ENCODE peak calls at places on chromosomes 16 and 17, in nine cellular contexts. One of them, this sample, is unnamed.

GRCh38 chr17:36117505-36118382 is 14.1 kb downstream of the CCL4 start:
- DNase-seq in astrocyte: no peak
- DNase-seq in small intestine: no peak
- DNase-seq in mammary epithelial cell: no peak
- DNase-seq in CD8-positive, alpha-beta T cell: no peak
- DNase-seq in vagina: no peak
- DNase-seq in fibroblast of lung: no peak
- DNase-seq in cardiac muscle cell: no peak
- DNase-seq in stomach: no peak
- DNase-seq in this sample: no peak

GRCh38 chr16:63702981-63703590 is 1418.8 kb downstream of the CDH11 start:
- DNase-seq in astrocyte: no peak
- DNase-seq in small intestine: peak; percentile 77
- DNase-seq in mammary epithelial cell: no peak
- DNase-seq in CD8-positive, alpha-beta T cell: no peak
- DNase-seq in vagina: no peak
- DNase-seq in fibroblast of lung: no peak
- DNase-seq in cardiac muscle cell: no peak
- DNase-seq in stomach: peak; percentile 53
- DNase-seq in this sample: no peak

GRCh38 chr17:52306314-52306713 is 147.8 kb upstream of the CA10 start:
- DNase-seq in astrocyte: no peak
- DNase-seq in small intestine: no peak
- DNase-seq in mammary epithelial cell: peak; percentile 12
- DNase-seq in CD8-positive, alpha-beta T cell: no peak
- DNase-seq in vagina: no peak
- DNase-seq in fibroblast of lung: no peak
- DNase-seq in cardiac muscle cell: no peak
- DNase-seq in stomach: no peak
- DNase-seq in this sample: no peak

GRCh38 chr17:19702231-19702641 is 14.1 kb downstream of the SLC47A2 start:
- DNase-seq in astrocyte: no peak
- DNase-seq in small intestine: no peak
- DNase-seq in mammary epithelial cell: no peak
- DNase-seq in CD8-positive, alpha-beta T cell: no peak
- DNase-seq in vagina: no peak
- DNase-seq in fibroblast of lung: no peak
- DNase-seq in cardiac muscle cell: no peak
- DNase-seq in stomach: no peak
- DNase-seq in this sample: no peak

GRCh38 chr17:35241520-35241919 is 1.4 kb upstream of the SLFN5 start:
- DNase-seq in astrocyte: no peak
- DNase-seq in small intestine: no peak
- DNase-seq in mammary epithelial cell: no peak
- DNase-seq in CD8-positive, alpha-beta T cell: peak; percentile 64
- DNase-seq in vagina: no peak
- DNase-seq in fibroblast of lung: no peak
- DNase-seq in cardiac muscle cell: no peak
- DNase-seq in stomach: no peak
- DNase-seq in this sample: no peak

GRCh38 chr17:694239-694638 is 20.4 kb downstream of the VPS53 start:
- DNase-seq in astrocyte: peak; percentile 99
- DNase-seq in small intestine: no peak
- DNase-seq in mammary epithelial cell: peak; percentile 95
- DNase-seq in CD8-positive, alpha-beta T cell: no peak
- DNase-seq in vagina: no peak
- DNase-seq in fibroblast of lung: peak; percentile 100
- DNase-seq in cardiac muscle cell: peak; percentile 87
- DNase-seq in stomach: no peak
- DNase-seq in this sample: no peak

GRCh38 chr16:80346160-80346632 is 194.6 kb upstream of the DYNLRB2 start:
- DNase-seq in astrocyte: no peak
- DNase-seq in small intestine: no peak
- DNase-seq in mammary epithelial cell: no peak
- DNase-seq in CD8-positive, alpha-beta T cell: no peak
- DNase-seq in vagina: no peak
- DNase-seq in fibroblast of lung: peak; percentile 14
- DNase-seq in cardiac muscle cell: no peak
- DNase-seq in stomach: no peak
- DNase-seq in this sample: no peak

GRCh38 chr17:7549401-7550055 is 670 bp downstream of the TNFSF12 start:
- DNase-seq in astrocyte: no peak
- DNase-seq in small intestine: peak; percentile 59
- DNase-seq in mammary epithelial cell: no peak
- DNase-seq in CD8-positive, alpha-beta T cell: peak; percentile 40
- DNase-seq in vagina: no peak
- DNase-seq in fibroblast of lung: peak; percentile 10
- DNase-seq in cardiac muscle cell: no peak
- DNase-seq in stomach: peak; percentile 33
- DNase-seq in this sample: no peak

GRCh38 chr16:67014641-67015315 is 14.2 kb upstream of the CBFB start:
- DNase-seq in astrocyte: no peak
- DNase-seq in small intestine: no peak
- DNase-seq in mammary epithelial cell: no peak
- DNase-seq in CD8-positive, alpha-beta T cell: no peak
- DNase-seq in vagina: no peak
- DNase-seq in fibroblast of lung: no peak
- DNase-seq in cardiac muscle cell: no peak
- DNase-seq in stomach: no peak
- DNase-seq in this sample: peak; percentile 10
- H3K27ac ChIP-seq in astrocyte: no peak overlapping the region
- H3K27ac ChIP-seq in small intestine: no peak overlapping the region
- H3K27ac ChIP-seq in mammary epithelial cell: no peak overlapping the region
- H3K27ac ChIP-seq in CD8-positive, alpha-beta T cell: no peak overlapping the region
- H3K27ac ChIP-seq in vagina: no peak overlapping the region
- H3K27ac ChIP-seq in fibroblast of lung: no peak overlapping the region
- H3K27ac ChIP-seq in cardiac muscle cell: no peak overlapping the region
- H3K27ac ChIP-seq in stomach: no peak overlapping the region
- H3K27ac ChIP-seq in this sample: peak overlapping the region; percentile 82

DNA sequence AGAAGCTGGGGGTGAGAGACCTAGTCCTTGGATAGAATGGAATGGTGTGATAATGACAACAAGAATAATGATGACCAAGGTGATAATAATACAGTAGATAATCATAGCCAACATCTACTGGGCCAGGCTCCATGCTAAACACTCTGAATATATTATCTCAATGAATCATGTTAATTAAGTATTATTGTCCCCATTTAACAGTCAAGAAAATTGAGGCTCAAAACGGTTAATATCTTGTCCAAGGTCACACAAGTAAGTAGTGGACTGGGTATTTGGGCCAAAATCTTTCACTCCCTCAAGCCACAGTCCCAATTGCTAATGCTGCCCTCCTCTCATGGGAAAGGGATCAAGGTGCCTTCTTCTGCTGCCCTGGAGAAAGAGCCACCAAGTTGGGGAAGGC is 3.9 kb upstream of the KRT19 start:
- DNase-seq in astrocyte: no peak
- DNase-seq in small intestine: no peak
- DNase-seq in mammary epithelial cell: no peak
- DNase-seq in CD8-positive, alpha-beta T cell: no peak
- DNase-seq in vagina: no peak
- DNase-seq in fibroblast of lung: no peak
- DNase-seq in cardiac muscle cell: no peak
- DNase-seq in stomach: no peak
- DNase-seq in this sample: no peak
- H3K4me1 ChIP-seq in astrocyte: peaks cover 29% of the 10 kb centered on the region
- H3K4me1 ChIP-seq in small intestine: no peaks in the 10 kb centered on the region
- H3K4me1 ChIP-seq in mammary epithelial cell: peaks cover 43% of the 10 kb centered on the region
- H3K4me1 ChIP-seq in CD8-positive, alpha-beta T cell: peaks cover 9% of the 10 kb centered on the region
- H3K4me1 ChIP-seq in vagina: peaks cover 43% of the 10 kb centered on the region
- H3K4me1 ChIP-seq in fibroblast of lung: peaks cover 5% of the 10 kb centered on the region
- H3K4me1 ChIP-seq in cardiac muscle cell: peaks cover 37% of the 10 kb centered on the region
- H3K4me1 ChIP-seq in stomach: peaks cover 43% of the 10 kb centered on the region
- H3K4me1 ChIP-seq in this sample: no peaks in the 10 kb centered on the region

GRCh38 chr17:21140911-21141310 is 14.1 kb downstream of the DHRS7B start:
- DNase-seq in astrocyte: no peak
- DNase-seq in small intestine: no peak
- DNase-seq in mammary epithelial cell: no peak
- DNase-seq in CD8-positive, alpha-beta T cell: no peak
- DNase-seq in vagina: no peak
- DNase-seq in fibroblast of lung: no peak
- DNase-seq in cardiac muscle cell: no peak
- DNase-seq in stomach: no peak
- DNase-seq in this sample: no peak
- H3K27ac ChIP-seq in astrocyte: no peak overlapping the region
- H3K27ac ChIP-seq in small intestine: no peak overlapping the region
- H3K27ac ChIP-seq in mammary epithelial cell: no peak overlapping the region
- H3K27ac ChIP-seq in CD8-positive, alpha-beta T cell: no peak overlapping the region
- H3K27ac ChIP-seq in vagina: no peak overlapping the region
- H3K27ac ChIP-seq in fibroblast of lung: no peak overlapping the region
- H3K27ac ChIP-seq in cardiac muscle cell: no peak overlapping the region
- H3K27ac ChIP-seq in stomach: no peak overlapping the region
- H3K27ac ChIP-seq in this sample: no peak overlapping the region

GRCh38 chr17:65551641-65552040 is 9.8 kb downstream of the AXIN2 start:
- DNase-seq in astrocyte: no peak
- DNase-seq in small intestine: no peak
- DNase-seq in mammary epithelial cell: no peak
- DNase-seq in CD8-positive, alpha-beta T cell: no peak
- DNase-seq in vagina: no peak
- DNase-seq in fibroblast of lung: no peak
- DNase-seq in cardiac muscle cell: no peak
- DNase-seq in stomach: no peak
- DNase-seq in this sample: no peak
- H3K4me1 ChIP-seq in astrocyte: peaks cover 23% of the 10 kb centered on the region
- H3K4me1 ChIP-seq in small intestine: peaks cover 2% of the 10 kb centered on the region
- H3K4me1 ChIP-seq in mammary epithelial cell: no peaks in the 10 kb centered on the region
- H3K4me1 ChIP-seq in CD8-positive, alpha-beta T cell: peaks cover 35% of the 10 kb centered on the region
- H3K4me1 ChIP-seq in vagina: peaks cover 64% of the 10 kb centered on the region
- H3K4me1 ChIP-seq in fibroblast of lung: peaks cover 20% of the 10 kb centered on the region
- H3K4me1 ChIP-seq in cardiac muscle cell: peaks cover 38% of the 10 kb centered on the region
- H3K4me1 ChIP-seq in stomach: no peaks in the 10 kb centered on the region
- H3K4me1 ChIP-seq in this sample: peaks cover 2% of the 10 kb centered on the region

This sample was measured in tibial nerve.